ENCODE peak calls at places on chromosomes 16 and 17, in six cellular contexts. M, F, A, J, R and G are unnamed samples.

GRCh38 chr17:79530361-79531105 is 80.3 kb downstream of the RBFOX3 start:
- DNase-seq in R (peak; percentile 69), F (peak; percentile 39), J (no peak), M (no peak), A (no peak), G (no peak)

GRCh38 chr17:835263-835662 is 53.1 kb downstream of the MRM3 start:
- DNase-seq in R (no peak), J (no peak), M (peak; percentile 70), A (no peak), F (no peak), G (no peak)

GRCh38 chr16:72013888-72014538 is 5.5 kb downstream of the DHODH start:
- DNase-seq in F (no peak), J (no peak), M (peak; percentile 23), A (no peak), R (no peak), G (no peak)

GRCh38 chr17:76189741-76190140 is 48.7 kb upstream of the FOXJ1 start:
- DNase-seq in R (no peak), F (no peak), A (no peak), M (no peak), J (no peak), G (peak; percentile 82)

GRCh38 chr17:82301300-82301915 is 16.0 kb downstream of the CD7 start:
- DNase-seq in J (no peak), F (no peak), M (no peak), R (no peak), A (no peak), G (no peak)

GRCh38 chr17:30530346-30531025 is 53.3 kb downstream of the GOSR1 start:
- DNase-seq in F (no peak), J (no peak), A (no peak), M (no peak), R (no peak), G (no peak)

GRCh38 chr16:68387301-68387700 is 61.0 kb downstream of the SMPD3 start:
- DNase-seq in F (peak; percentile 57), A (no peak), R (peak; percentile 63), M (no peak), J (peak; percentile 95), G (no peak)

GRCh38 chr17:63649813-63650212 is 27.6 kb downstream of the MAP3K3 start:
- DNase-seq in J (no peak), A (no peak), R (no peak), F (no peak), M (no peak), G (no peak)

GRCh38 chr16:89478576-89479221 is 11.7 kb downstream of the ANKRD11 start:
- DNase-seq in R (no peak), F (no peak), A (no peak), M (no peak), J (no peak), G (no peak)

GRCh38 chr16:87855852-87856715 is 13.2 kb downstream of the SLC7A5 start:
- DNase-seq in A (no peak), M (peak; percentile 59), F (peak; percentile 82), R (no peak), J (peak; percentile 66), G (no peak)

GRCh38 chr17:10337136-10337535 is 35.7 kb downstream of the MYH13 start:
- DNase-seq in F (no peak), A (no peak), R (no peak), J (no peak), M (no peak), G (no peak)

GRCh38 chr16:67537270-67537635 is 8.6 kb downstream of the RIPOR1 start:
- DNase-seq in A (no peak), F (peak; percentile 74), J (no peak), M (peak; percentile 76), R (peak; percentile 93), G (no peak)

GRCh38 chr17:72926171-72926570 is 166.3 kb downstream of the SLC39A11 start:
- DNase-seq in A (no peak), F (no peak), J (no peak), M (no peak), R (no peak), G (no peak)

GRCh38 chr17:12996357-12996756 is 21.5 kb downstream of the ELAC2 start:
- DNase-seq in R (peak; percentile 37), M (no peak), F (no peak), A (no peak), J (no peak), G (no peak)

GRCh38 chr16:86931410-86931941 is 353.1 kb downstream of the FOXL1 start:
- DNase-seq in J (peak; percentile 49), F (no peak), A (no peak), M (peak; percentile 34), R (peak; percentile 93), G (no peak)

GRCh38 chr16:11524098-11524760 is 62.5 kb downstream of the LITAF start:
- DNase-seq in F (no peak), A (no peak), M (no peak), R (no peak), J (no peak), G (no peak)

GRCh38 chr17:17035920-17036319 is 6.3 kb upstream of the MPRIP start:
- DNase-seq in F (no peak), M (peak; percentile 55), J (peak; percentile 11), A (no peak), R (peak; percentile 49), G (no peak)
- H3K27ac ChIP-seq in F (peak overlapping the region; percentile 62), M (peak overlapping the region; percentile 92), J (no peak overlapping the region), A (no peak overlapping the region), R (no peak overlapping the region), G (no peak overlapping the region)

GRCh38 chr16:85610059-85610445 is 3.1 kb upstream of the GSE1 start:
- DNase-seq in J (no peak), R (no peak), A (no peak), M (no peak), F (no peak), G (no peak)

GRCh38 chr16:85608887-85609286 is 4.2 kb upstream of the GSE1 start:
- DNase-seq in J (no peak), M (no peak), F (no peak), R (no peak), A (no peak), G (no peak)

GRCh38 chr16:85608515-85608885 is 4.6 kb upstream of the GSE1 start:
- DNase-seq in J (no peak), F (no peak), M (no peak), A (no peak), R (no peak), G (no peak)

GRCh38 chr16:85610446-85611204 is 2.5 kb upstream of the GSE1 start:
- DNase-seq in A (peak; percentile 83), J (peak; percentile 93), M (peak; percentile 92), F (peak; percentile 89), R (peak; percentile 96), G (peak; percentile 83)

GRCh38 chr16:85609539-85609938 is 3.6 kb upstream of the GSE1 start:
- DNase-seq in J (no peak), A (no peak), M (no peak), F (no peak), R (no peak), G (no peak)
- H3K27ac ChIP-seq in J (no peak overlapping the region), A (no peak overlapping the region), M (no peak overlapping the region), F (no peak overlapping the region), R (no peak overlapping the region), G (no peak overlapping the region)

GRCh38 chr16:353404-354285 is 1.1 kb upstream of the AXIN1 start:
- DNase-seq in A (no peak), F (peak; percentile 57), J (no peak), M (no peak), R (no peak), G (no peak)
- H3K27ac ChIP-seq in A (peak overlapping the region; percentile 53), F (peak overlapping the region; percentile 79), J (peak overlapping the region; percentile 77), M (peak overlapping the region; percentile 53), R (no peak overlapping the region), G (peak overlapping the region; percentile 56)

GRCh38 chr16:80896778-80897177 is 92.4 kb upstream of the CDYL2 start:
- DNase-seq in R (no peak), F (no peak), J (no peak), A (no peak), M (no peak), G (no peak)

GRCh38 chr16:80900593-80900954 is 96.2 kb upstream of the CDYL2 start:
- DNase-seq in R (no peak), M (no peak), F (no peak), J (no peak), A (no peak), G (no peak)

GRCh38 chr16:80903616-80904015 is 99.2 kb upstream of the CDYL2 start:
- DNase-seq in R (no peak), F (no peak), M (no peak), J (no peak), A (no peak), G (no peak)

GRCh38 chr16:80902306-80903154 is 98.1 kb upstream of the CDYL2 start:
- DNase-seq in R (no peak), J (no peak), F (no peak), A (no peak), M (no peak), G (no peak)

DNA sequence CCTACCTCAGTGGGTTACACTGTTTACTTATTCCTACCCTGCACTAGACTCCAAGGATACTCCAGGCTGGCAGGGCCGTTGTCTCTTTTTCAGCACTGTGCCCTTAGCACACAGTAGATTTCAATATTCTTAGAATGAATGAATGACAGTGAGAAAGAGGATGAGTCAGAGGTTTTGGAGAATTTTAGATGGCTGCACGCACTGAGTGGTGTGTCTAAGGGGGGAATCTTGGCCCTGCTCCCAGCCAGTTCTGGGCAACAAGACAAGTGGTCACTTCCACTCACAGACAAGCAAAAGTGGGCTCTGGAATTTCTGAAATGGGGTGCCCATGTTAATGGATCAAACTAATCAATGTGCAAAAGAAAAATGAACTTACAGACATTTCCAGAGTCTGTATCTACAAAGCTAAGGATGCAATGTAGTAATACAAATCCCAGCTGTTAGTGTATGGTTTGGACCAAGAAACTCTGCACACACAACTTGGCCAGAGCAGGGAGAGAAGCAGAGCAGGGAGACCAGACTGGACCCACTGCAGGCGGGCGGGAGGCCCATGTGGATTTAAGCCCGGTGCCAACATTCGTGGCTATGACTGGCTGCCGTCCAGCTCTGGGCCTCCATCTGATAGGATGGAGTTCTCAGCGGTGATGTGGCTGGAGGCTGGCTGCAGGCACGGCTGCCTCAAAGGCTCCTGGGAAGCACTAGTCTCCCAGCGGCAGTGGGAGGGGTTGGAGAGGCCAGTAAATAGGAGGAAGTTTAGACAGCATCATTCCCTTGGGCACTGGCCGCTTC is 95.6 kb upstream of the CDYL2 start:
- DNase-seq in M (peak; percentile 67), F (peak; percentile 68), A (no peak), R (peak; percentile 95), J (peak; percentile 59), G (no peak)
- H3K27ac ChIP-seq in M (no peak overlapping the region), F (no peak overlapping the region), A (no peak overlapping the region), R (no peak overlapping the region), J (peak overlapping the region; percentile 10), G (no peak overlapping the region)

GRCh38 chr17:21039839-21040575 is 2.8 kb downstream of the USP22 start:
- DNase-seq in M (peak; percentile 30), F (no peak), J (no peak), A (peak; percentile 53), R (no peak), G (peak; percentile 51)
- H3K27ac ChIP-seq in M (peak overlapping the region; percentile 99), F (peak overlapping the region; percentile 26), J (peak overlapping the region; percentile 100), A (peak overlapping the region; percentile 71), R (no peak overlapping the region), G (no peak overlapping the region)

DNA sequence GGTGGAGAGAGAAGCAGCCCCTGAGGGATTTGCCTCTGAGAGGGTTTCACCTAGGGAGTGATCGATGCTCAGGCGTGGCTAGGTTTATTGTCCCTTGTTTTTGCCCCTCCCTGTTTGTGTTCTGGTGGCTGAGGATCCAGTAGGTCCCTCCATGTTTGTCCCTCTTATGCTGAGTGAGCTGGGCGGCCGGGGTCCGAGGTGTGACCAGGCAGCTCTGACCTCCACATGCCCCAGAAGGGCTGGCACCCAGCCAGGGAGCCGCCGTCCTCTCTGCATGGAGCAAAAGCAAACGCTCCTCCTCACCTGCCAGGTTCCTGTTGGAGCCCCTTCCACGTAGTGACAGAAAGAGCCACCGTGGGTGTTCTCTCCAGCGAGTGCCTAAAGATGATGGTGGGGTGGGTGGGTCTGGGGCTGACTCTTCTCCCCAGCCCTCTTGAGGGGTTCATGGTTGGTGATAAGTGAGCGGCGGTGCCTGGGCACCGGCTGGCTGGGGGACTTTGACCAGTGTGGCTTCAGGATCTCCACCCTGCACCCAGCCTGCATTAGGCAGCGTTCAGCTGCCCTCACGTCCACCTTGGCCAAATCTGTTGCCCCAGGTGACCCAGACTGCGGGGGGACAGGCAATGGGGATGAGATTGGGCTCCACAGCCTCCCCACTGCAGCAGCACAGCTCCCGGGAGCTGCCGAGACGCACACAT is 14.1 kb upstream of the NUDT16L1 start:
- DNase-seq in R (peak; percentile 80), F (peak; percentile 75), A (no peak), M (no peak), J (peak; percentile 85), G (no peak)
- H3K27ac ChIP-seq in R (no peak overlapping the region), F (peak overlapping the region; percentile 86), A (no peak overlapping the region), M (peak overlapping the region; percentile 58), J (no peak overlapping the region), G (no peak overlapping the region)